ENCODE peak calls at places on chromosome 5, in five cellular contexts. One of them, this sample, is unnamed.

GRCh38 chr5:32687167-32687831 is 23.8 kb upstream of the NPR3 start:
- DNase-seq in T-helper 22 cell: no peak
- DNase-seq in H54: no peak
- DNase-seq in heart right ventricle: peak
- DNase-seq in hepatic stellate cell: no peak
- DNase-seq in this sample: no peak

GRCh38 chr5:878125-878524 is 14.5 kb downstream of the BRD9 start:
- DNase-seq in T-helper 22 cell: no peak
- DNase-seq in H54: no peak
- DNase-seq in heart right ventricle: no peak
- DNase-seq in hepatic stellate cell: no peak
- DNase-seq in this sample: no peak

GRCh38 chr5:3642231-3642630 is 46.6 kb downstream of the IRX1 start:
- DNase-seq in T-helper 22 cell: no peak
- DNase-seq in H54: no peak
- DNase-seq in heart right ventricle: no peak
- DNase-seq in hepatic stellate cell: no peak
- DNase-seq in this sample: no peak

GRCh38 chr5:172280937-172281336 is 2.6 kb downstream of the UBTD2 start:
- DNase-seq in T-helper 22 cell: no peak
- DNase-seq in H54: no peak
- DNase-seq in heart right ventricle: no peak
- DNase-seq in hepatic stellate cell: no peak
- DNase-seq in this sample: peak

GRCh38 chr5:7886849-7887460 is 18.0 kb downstream of the MTRR start:
- DNase-seq in T-helper 22 cell: no peak
- DNase-seq in H54: no peak
- DNase-seq in heart right ventricle: no peak
- DNase-seq in hepatic stellate cell: peak
- DNase-seq in this sample: no peak

GRCh38 chr5:67297802-67298532 is 101.4 kb upstream of the CD180 start:
- DNase-seq in T-helper 22 cell: no peak
- DNase-seq in H54: no peak
- DNase-seq in heart right ventricle: no peak
- DNase-seq in hepatic stellate cell: no peak
- DNase-seq in this sample: no peak

GRCh38 chr5:94908889-94909480 is 290.5 kb downstream of the SLF1 start:
- DNase-seq in T-helper 22 cell: no peak
- DNase-seq in H54: peak
- DNase-seq in heart right ventricle: no peak
- DNase-seq in hepatic stellate cell: peak
- DNase-seq in this sample: no peak

GRCh38 chr5:36156124-36156601 is 4.3 kb downstream of the SKP2 start:
- DNase-seq in T-helper 22 cell: no peak
- DNase-seq in H54: no peak
- DNase-seq in heart right ventricle: no peak
- DNase-seq in hepatic stellate cell: peak
- DNase-seq in this sample: no peak

GRCh38 chr5:103511554-103511885 is 51.1 kb downstream of the NUDT12 start:
- DNase-seq in T-helper 22 cell: no peak
- DNase-seq in H54: no peak
- DNase-seq in heart right ventricle: no peak
- DNase-seq in hepatic stellate cell: no peak
- DNase-seq in this sample: no peak

GRCh38 chr5:159972538-159973362 is 36.2 kb upstream of the TTC1 start:
- DNase-seq in T-helper 22 cell: no peak
- DNase-seq in H54: no peak
- DNase-seq in heart right ventricle: no peak
- DNase-seq in hepatic stellate cell: no peak
- DNase-seq in this sample: no peak

GRCh38 chr5:171783051-171783450 is 2.6 kb upstream of the SMIM23 start:
- DNase-seq in T-helper 22 cell: no peak
- DNase-seq in H54: no peak
- DNase-seq in heart right ventricle: no peak
- DNase-seq in hepatic stellate cell: no peak
- DNase-seq in this sample: no peak

GRCh38 chr5:67010684-67011409 is 185.8 kb downstream of the CD180 start:
- DNase-seq in T-helper 22 cell: no peak
- DNase-seq in H54: peak
- DNase-seq in heart right ventricle: no peak
- DNase-seq in hepatic stellate cell: peak
- DNase-seq in this sample: no peak